ENCODE peak calls at places on chromosomes 12 and 14, in six cellular contexts. I is cardiac fibroblast, X is tibial artery, P is fibroblast of the aortic adventitia, L is left ventricle myocardium inferior, M is IMR-90. Z is an unnamed sample.

GRCh38 chr12:93139028-93139665 is 210.1 kb upstream of the EEA1 start:
- DNase-seq in L (no peak), I (no peak), P (no peak), X (no peak), M (no peak), Z (no peak)

GRCh38 chr12:121812320-121812871 is 8.6 kb downstream of the SETD1B start:
- DNase-seq in M (peak; percentile 64), I (peak; percentile 82), L (peak; percentile 83), X (peak; percentile 85), P (peak; percentile 79), Z (peak; percentile 66)

GRCh38 chr12:6211421-6211869 is 11.2 kb downstream of the CD9 start:
- DNase-seq in M (peak; percentile 91), I (peak; percentile 31), P (peak; percentile 35), X (no peak), L (no peak), Z (peak; percentile 88)

GRCh38 chr14:31229009-31229408 is 21.4 kb upstream of the HECTD1 start:
- DNase-seq in I (peak; percentile 8), P (no peak), M (no peak), X (no peak), L (no peak), Z (no peak)

GRCh38 chr12:108582981-108583770 is 14.7 kb downstream of the TMEM119 start:
- DNase-seq in X (no peak), I (no peak), P (no peak), L (no peak), M (no peak), Z (no peak)

GRCh38 chr12:38904932-38905479 is 385 bp downstream of the CPNE8 start:
- DNase-seq in L (peak; percentile 85), I (peak; percentile 85), P (peak; percentile 85), X (peak; percentile 94), M (no peak), Z (peak; percentile 86)

GRCh38 chr12:47160296-47161244 is 80.8 kb upstream of the AMIGO2 start:
- DNase-seq in L (no peak), P (peak; percentile 35), M (no peak), I (no peak), X (no peak), Z (no peak)

GRCh38 chr14:32370720-32371119 is 41.6 kb downstream of the AKAP6 start:
- DNase-seq in X (no peak), I (peak; percentile 49), P (peak; percentile 76), M (peak; percentile 89), L (no peak), Z (peak; percentile 88)

GRCh38 chr12:56160160-56160763 is 2.1 kb downstream of the MYL6 start:
- DNase-seq in L (no peak), X (no peak), I (peak; percentile 56), P (no peak), M (peak; percentile 35), Z (peak; percentile 54)

GRCh38 chr12:125287155-125287847 is 222.1 kb downstream of the AACS start:
- DNase-seq in I (no peak), L (no peak), P (no peak), M (no peak), X (no peak), Z (no peak)

GRCh38 chr12:44835641-44836379 is 40.3 kb downstream of the NELL2 start:
- DNase-seq in L (no peak), P (no peak), I (no peak), X (no peak), M (no peak), Z (peak; percentile 3)

GRCh38 chr14:25150401-25150800 is 100.5 kb upstream of the STXBP6 start:
- DNase-seq in P (peak; percentile 11), M (peak; percentile 10), L (no peak), X (no peak), I (peak; percentile 7), Z (peak; percentile 4)

GRCh38 chr12:103331643-103332042 is 164.1 kb downstream of the C12orf42 start:
- DNase-seq in P (no peak), L (no peak), X (no peak), I (no peak), M (no peak), Z (no peak)

GRCh38 chr12:90062799-90063198 is 354.2 kb upstream of the ATP2B1 start:
- DNase-seq in P (no peak), X (no peak), L (no peak), I (no peak), M (no peak), Z (peak; percentile 12)

GRCh38 chr14:34093878-34094277 is 143.0 kb upstream of the EGLN3 start:
- DNase-seq in P (no peak), X (no peak), L (no peak), I (no peak), M (no peak), Z (no peak)

GRCh38 chr12:112846619-112847018 is 55.1 kb downstream of the RPH3A start:
- DNase-seq in L (no peak), X (no peak), I (no peak), P (no peak), M (no peak), Z (no peak)

GRCh38 chr14:85583311-85583710 is 53.4 kb downstream of the FLRT2 start:
- DNase-seq in M (no peak), P (no peak), X (no peak), I (no peak), L (no peak), Z (no peak)

GRCh38 chr12:52672321-52672933 is 7.8 kb downstream of the KRT1 start:
- DNase-seq in M (no peak), X (no peak), I (no peak), L (no peak), P (no peak), Z (no peak)

GRCh38 chr12:51773145-51773869 is 75.2 kb downstream of the FIGNL2 start:
- DNase-seq in M (peak; percentile 77), P (peak; percentile 91), I (peak; percentile 85), X (no peak), L (no peak), Z (peak; percentile 87)

GRCh38 chr12:49949866-49950265 is 671 bp upstream of the AQP2 start:
- DNase-seq in I (no peak), L (no peak), M (no peak), X (no peak), P (no peak), Z (no peak)

GRCh38 chr12:124901003-124901402 is 13.4 kb downstream of the UBC start:
- DNase-seq in M (no peak), P (no peak), I (no peak), L (no peak), X (no peak), Z (no peak)

GRCh38 chr14:61140872-61141271 is 140.3 kb downstream of the TMEM30B start:
- DNase-seq in I (peak; percentile 74), M (peak; percentile 96), X (no peak), L (no peak), P (peak; percentile 97), Z (peak; percentile 96)

GRCh38 chr12:124073636-124074035 is 100.6 kb downstream of the ZNF664 start:
- DNase-seq in L (no peak), X (no peak), I (no peak), P (no peak), M (no peak), Z (no peak)

DNA sequence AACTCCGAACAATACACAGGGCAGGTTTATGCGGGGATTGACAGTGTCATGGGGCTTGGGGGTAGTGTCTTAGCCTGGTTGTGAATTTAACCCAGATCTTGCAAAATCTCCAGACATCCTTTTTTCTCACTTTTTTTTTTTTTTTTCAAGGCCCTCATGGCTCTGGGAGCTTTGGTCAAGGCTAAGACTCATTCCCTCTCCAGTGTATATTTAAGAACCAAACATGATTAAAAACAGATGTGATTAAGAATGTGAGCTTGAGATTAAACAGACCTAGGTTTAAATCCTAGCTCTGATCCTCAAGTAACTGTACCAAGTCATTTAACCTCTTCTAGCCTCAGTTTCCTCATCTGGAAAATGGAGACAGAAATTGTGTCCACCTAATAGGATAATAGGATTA is 151.7 kb upstream of the FUT8 start:
- DNase-seq in X (no peak), L (no peak), I (peak; percentile 59), P (peak; percentile 91), M (peak; percentile 88), Z (peak; percentile 94)
- H3K4me3 ChIP-seq in X (no peak overlapping the region), L (no peak overlapping the region), I (no peak overlapping the region), P (no peak overlapping the region), M (no peak overlapping the region), Z (no peak overlapping the region)

GRCh38 chr12:115770643-115771042 is 506.9 kb downstream of the MED13L start:
- DNase-seq in L (no peak), I (no peak), P (no peak), X (no peak), M (no peak), Z (no peak)

GRCh38 chr12:115767921-115768320 is 509.6 kb downstream of the MED13L start:
- DNase-seq in I (no peak), X (no peak), M (no peak), P (no peak), L (no peak), Z (no peak)

GRCh38 chr12:115774148-115774905 is 503.2 kb downstream of the MED13L start:
- DNase-seq in X (no peak), M (no peak), I (no peak), L (no peak), P (no peak), Z (no peak)

GRCh38 chr12:115771601-115772000 is 505.9 kb downstream of the MED13L start:
- DNase-seq in L (no peak), X (no peak), I (no peak), M (no peak), P (no peak), Z (no peak)

DNA sequence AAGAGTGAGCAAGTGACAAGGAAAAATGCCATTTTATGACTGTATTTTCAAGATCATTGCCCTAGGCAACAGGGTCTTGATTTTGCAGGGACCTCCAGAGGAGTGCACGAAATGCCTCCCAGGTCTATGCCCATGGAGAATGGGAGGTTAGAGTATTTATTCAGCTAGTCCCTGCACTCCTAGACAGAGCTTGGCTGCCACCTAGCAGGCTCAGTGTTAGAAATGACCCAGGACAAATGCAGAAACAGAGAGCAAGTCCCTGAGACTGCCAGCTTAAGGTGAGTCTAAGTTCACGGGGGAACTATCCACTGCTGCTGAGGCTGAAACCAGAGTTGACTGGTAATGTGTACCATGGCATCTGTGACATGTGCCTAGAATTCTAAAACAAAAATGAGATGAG is 506.4 kb downstream of the MED13L start:
- DNase-seq in M (no peak), X (no peak), P (no peak), L (no peak), I (no peak), Z (peak; percentile 12)
- TF ChIP-seq CTCF in M (no peak), X (no peak), P (peak; percentile 3), L (peak; percentile 47), I (no peak), Z (peak; percentile 9)

GRCh38 chr14:76673261-76673660 is 88.0 kb upstream of the VASH1 start:
- DNase-seq in X (no peak), P (no peak), L (no peak), M (no peak), I (no peak), Z (no peak)
- H3K4me3 ChIP-seq in X (no peak overlapping the region), P (no peak overlapping the region), L (no peak overlapping the region), M (no peak overlapping the region), I (no peak overlapping the region), Z (no peak overlapping the region)

DNA sequence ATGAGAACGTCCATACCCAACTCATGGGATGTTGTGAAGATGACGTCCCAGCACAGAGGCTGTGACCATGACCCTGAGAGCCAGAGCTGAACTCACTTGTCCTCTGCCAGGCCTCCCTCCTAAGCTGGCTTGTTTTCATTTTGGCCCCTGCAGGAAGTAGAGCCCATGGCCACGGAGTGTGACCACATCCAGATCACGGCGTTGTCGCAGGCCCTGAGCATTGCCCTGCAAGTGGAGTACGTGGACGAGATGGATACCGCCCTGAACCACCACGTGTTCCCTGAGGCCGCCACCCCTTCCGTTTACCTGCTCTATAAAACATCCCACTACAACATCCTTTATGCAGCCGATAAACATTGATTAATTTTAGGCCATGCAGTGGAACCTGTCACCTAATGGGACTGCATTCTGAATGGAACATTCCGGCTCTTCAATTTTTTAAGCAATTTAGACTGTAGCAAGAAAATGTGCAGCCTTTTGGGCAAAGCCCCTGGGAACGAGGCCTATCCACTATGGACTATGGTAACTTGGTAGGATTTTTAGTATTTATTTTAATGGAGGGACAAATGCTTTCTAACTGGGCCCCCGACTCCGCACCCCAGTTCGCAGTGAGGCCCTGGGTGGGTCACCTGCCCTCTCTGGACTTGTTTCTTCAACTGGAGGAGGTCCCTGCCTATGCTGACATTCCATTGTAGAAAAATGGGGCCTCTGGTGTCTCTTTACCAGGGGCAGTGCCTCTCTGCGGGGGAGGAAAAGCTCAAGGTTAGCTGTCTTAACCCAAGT is 19.6 kb downstream of the OTUB2 start:
- DNase-seq in M (no peak), I (no peak), L (no peak), X (peak; percentile 57), P (no peak), Z (no peak)
- TF ChIP-seq CTCF in M (no peak), I (no peak), L (no peak), X (no peak), P (no peak), Z (no peak)